ENCODE peak calls at places on chromosomes 5 and 9, in seven cellular contexts. One of them, this sample, is unnamed.

GRCh38 chr9:125412166-125412565 is 150.5 kb downstream of the GAPVD1 start:
- DNase-seq in body of pancreas: no peak
- DNase-seq in cardiac muscle cell: no peak
- DNase-seq in Peyer's patch: no peak
- DNase-seq in H1: no peak
- DNase-seq in AG04450: no peak
- DNase-seq in uterus: no peak
- DNase-seq in this sample: no peak

GRCh38 chr9:18498947-18499585 is 25.1 kb downstream of the ADAMTSL1 start:
- DNase-seq in body of pancreas: no peak
- DNase-seq in cardiac muscle cell: peak; percentile 36
- DNase-seq in Peyer's patch: no peak
- DNase-seq in H1: no peak
- DNase-seq in AG04450: no peak
- DNase-seq in uterus: no peak
- DNase-seq in this sample: no peak

GRCh38 chr9:71791875-71792274 is 23.6 kb upstream of the CEMIP2 start:
- DNase-seq in body of pancreas: no peak
- DNase-seq in cardiac muscle cell: no peak
- DNase-seq in Peyer's patch: no peak
- DNase-seq in H1: no peak
- DNase-seq in AG04450: no peak
- DNase-seq in uterus: no peak
- DNase-seq in this sample: no peak

GRCh38 chr9:93909242-93909616 is 45.9 kb downstream of the BARX1 start:
- DNase-seq in body of pancreas: no peak
- DNase-seq in cardiac muscle cell: no peak
- DNase-seq in Peyer's patch: no peak
- DNase-seq in H1: no peak
- DNase-seq in AG04450: no peak
- DNase-seq in uterus: no peak
- DNase-seq in this sample: no peak

GRCh38 chr9:133935328-133936040 is 56.6 kb downstream of the VAV2 start:
- DNase-seq in body of pancreas: peak; percentile 90
- DNase-seq in cardiac muscle cell: no peak
- DNase-seq in Peyer's patch: no peak
- DNase-seq in H1: no peak
- DNase-seq in AG04450: peak; percentile 32
- DNase-seq in uterus: peak; percentile 75
- DNase-seq in this sample: no peak

GRCh38 chr9:107462691-107463090 is 26.9 kb downstream of the KLF4 start:
- DNase-seq in body of pancreas: no peak
- DNase-seq in cardiac muscle cell: no peak
- DNase-seq in Peyer's patch: no peak
- DNase-seq in H1: no peak
- DNase-seq in AG04450: no peak
- DNase-seq in uterus: no peak
- DNase-seq in this sample: no peak

GRCh38 chr5:80656425-80656824 is 1.6 kb upstream of the DHFR start:
- DNase-seq in body of pancreas: no peak
- DNase-seq in cardiac muscle cell: no peak
- DNase-seq in Peyer's patch: no peak
- DNase-seq in H1: no peak
- DNase-seq in AG04450: no peak
- DNase-seq in uterus: no peak
- DNase-seq in this sample: no peak

GRCh38 chr9:33129251-33129885 is 37.8 kb downstream of the B4GALT1 start:
- DNase-seq in body of pancreas: no peak
- DNase-seq in cardiac muscle cell: no peak
- DNase-seq in Peyer's patch: no peak
- DNase-seq in H1: no peak
- DNase-seq in AG04450: no peak
- DNase-seq in uterus: no peak
- DNase-seq in this sample: no peak

GRCh38 chr5:180803181-180804128 is 849 bp upstream of the MGAT1 start:
- DNase-seq in body of pancreas: peak; percentile 48
- DNase-seq in cardiac muscle cell: peak; percentile 42
- DNase-seq in Peyer's patch: peak; percentile 97
- DNase-seq in H1: no peak
- DNase-seq in AG04450: no peak
- DNase-seq in uterus: peak; percentile 58
- DNase-seq in this sample: peak; percentile 76

GRCh38 chr5:162870966-162871365 is 566.4 kb upstream of the CCNG1 start:
- DNase-seq in body of pancreas: no peak
- DNase-seq in cardiac muscle cell: no peak
- DNase-seq in Peyer's patch: no peak
- DNase-seq in H1: no peak
- DNase-seq in AG04450: no peak
- DNase-seq in uterus: no peak
- DNase-seq in this sample: no peak
- H3K27ac ChIP-seq in body of pancreas: no peak overlapping the region
- H3K27ac ChIP-seq in cardiac muscle cell: no peak overlapping the region
- H3K27ac ChIP-seq in Peyer's patch: no peak overlapping the region
- H3K27ac ChIP-seq in H1: no peak overlapping the region
- H3K27ac ChIP-seq in AG04450: no peak overlapping the region
- H3K27ac ChIP-seq in uterus: no peak overlapping the region
- H3K27ac ChIP-seq in this sample: no peak overlapping the region

GRCh38 chr9:97876061-97876460 is 23.0 kb downstream of the FOXE1 start:
- DNase-seq in body of pancreas: no peak
- DNase-seq in cardiac muscle cell: no peak
- DNase-seq in Peyer's patch: no peak
- DNase-seq in H1: no peak
- DNase-seq in AG04450: no peak
- DNase-seq in uterus: no peak
- DNase-seq in this sample: no peak

GRCh38 chr9:97873410-97873809 is 20.4 kb downstream of the FOXE1 start:
- DNase-seq in body of pancreas: no peak
- DNase-seq in cardiac muscle cell: no peak
- DNase-seq in Peyer's patch: no peak
- DNase-seq in H1: no peak
- DNase-seq in AG04450: no peak
- DNase-seq in uterus: no peak
- DNase-seq in this sample: no peak

GRCh38 chr9:97874617-97875016 is 21.6 kb downstream of the FOXE1 start:
- DNase-seq in body of pancreas: no peak
- DNase-seq in cardiac muscle cell: no peak
- DNase-seq in Peyer's patch: no peak
- DNase-seq in H1: no peak
- DNase-seq in AG04450: no peak
- DNase-seq in uterus: no peak
- DNase-seq in this sample: no peak

GRCh38 chr9:97875111-97875510 is 22.1 kb downstream of the FOXE1 start:
- DNase-seq in body of pancreas: no peak
- DNase-seq in cardiac muscle cell: no peak
- DNase-seq in Peyer's patch: no peak
- DNase-seq in H1: no peak
- DNase-seq in AG04450: no peak
- DNase-seq in uterus: no peak
- DNase-seq in this sample: no peak

DNA sequence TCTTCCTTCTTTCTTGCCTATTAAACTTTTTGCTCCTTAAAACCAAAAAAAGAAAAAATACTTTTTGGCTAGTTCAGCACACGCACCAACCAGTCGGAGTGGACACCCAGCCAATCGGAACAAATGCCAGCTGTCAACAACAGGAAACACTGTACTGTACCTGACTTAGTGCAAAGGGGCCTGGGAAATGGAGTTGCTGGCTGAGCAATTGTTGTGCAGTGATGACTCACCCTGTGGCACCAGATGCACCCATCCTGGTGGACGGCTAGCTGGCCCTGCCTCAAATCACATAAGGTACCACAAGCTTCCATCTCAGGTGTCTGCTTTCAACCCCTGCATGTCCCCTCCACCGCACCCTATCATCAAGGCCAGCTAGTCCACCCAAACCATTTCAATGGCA is 20.9 kb downstream of the FOXE1 start:
- DNase-seq in body of pancreas: no peak
- DNase-seq in cardiac muscle cell: no peak
- DNase-seq in Peyer's patch: no peak
- DNase-seq in H1: no peak
- DNase-seq in AG04450: no peak
- DNase-seq in uterus: no peak
- DNase-seq in this sample: no peak
- H3K27ac ChIP-seq in body of pancreas: no peak overlapping the region
- H3K27ac ChIP-seq in cardiac muscle cell: no peak overlapping the region
- H3K27ac ChIP-seq in Peyer's patch: no peak overlapping the region
- H3K27ac ChIP-seq in H1: no peak overlapping the region
- H3K27ac ChIP-seq in AG04450: no peak overlapping the region
- H3K27ac ChIP-seq in uterus: no peak overlapping the region
- H3K27ac ChIP-seq in this sample: no peak overlapping the region

DNA sequence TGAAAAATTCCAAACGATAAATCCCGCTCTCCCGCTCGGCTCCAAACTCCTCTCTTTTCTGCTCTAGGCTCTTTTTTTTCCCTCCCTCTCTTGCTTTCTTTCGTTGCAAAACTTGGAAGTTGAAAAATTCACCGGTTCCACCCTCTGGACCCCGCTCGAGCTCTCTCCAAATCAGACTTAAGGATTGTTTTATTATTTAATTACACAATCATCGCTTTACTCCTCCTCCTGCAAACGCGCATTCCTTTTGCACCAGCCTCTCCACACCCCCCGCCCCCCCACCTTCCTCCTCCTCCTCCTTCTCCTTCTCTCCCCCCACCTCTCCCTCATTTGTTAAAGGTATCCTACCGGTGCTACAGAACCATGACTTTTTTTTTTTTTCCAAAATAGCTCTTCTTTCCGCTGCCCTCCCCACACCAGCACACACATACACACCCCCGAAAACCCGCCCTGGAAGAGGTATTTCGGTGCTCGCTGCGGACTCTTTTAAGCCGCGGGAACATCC is 535 bp upstream of the NFIB start:
- DNase-seq in body of pancreas: peak; percentile 88
- DNase-seq in cardiac muscle cell: peak; percentile 59
- DNase-seq in Peyer's patch: peak; percentile 24
- DNase-seq in H1: no peak
- DNase-seq in AG04450: no peak
- DNase-seq in uterus: peak; percentile 77
- DNase-seq in this sample: no peak
- H3K27ac ChIP-seq in body of pancreas: peak overlapping the region; percentile 98
- H3K27ac ChIP-seq in cardiac muscle cell: peak overlapping the region; percentile 70
- H3K27ac ChIP-seq in Peyer's patch: peak overlapping the region; percentile 85
- H3K27ac ChIP-seq in H1: peak overlapping the region; percentile 81
- H3K27ac ChIP-seq in AG04450: no peak overlapping the region
- H3K27ac ChIP-seq in uterus: peak overlapping the region; percentile 98
- H3K27ac ChIP-seq in this sample: no peak overlapping the region

GRCh38 chr5:173829826-173830225 is 58.3 kb upstream of the CPEB4 start:
- DNase-seq in body of pancreas: no peak
- DNase-seq in cardiac muscle cell: no peak
- DNase-seq in Peyer's patch: no peak
- DNase-seq in H1: no peak
- DNase-seq in AG04450: no peak
- DNase-seq in uterus: no peak
- DNase-seq in this sample: no peak
- H3K27ac ChIP-seq in body of pancreas: no peak overlapping the region
- H3K27ac ChIP-seq in cardiac muscle cell: no peak overlapping the region
- H3K27ac ChIP-seq in Peyer's patch: no peak overlapping the region
- H3K27ac ChIP-seq in H1: no peak overlapping the region
- H3K27ac ChIP-seq in AG04450: no peak overlapping the region
- H3K27ac ChIP-seq in uterus: no peak overlapping the region
- H3K27ac ChIP-seq in this sample: no peak overlapping the region

GRCh38 chr5:157155297-157155696 is 10.8 kb downstream of the GARIN3 start:
- DNase-seq in body of pancreas: no peak
- DNase-seq in cardiac muscle cell: no peak
- DNase-seq in Peyer's patch: no peak
- DNase-seq in H1: no peak
- DNase-seq in AG04450: no peak
- DNase-seq in uterus: no peak
- DNase-seq in this sample: no peak
- H3K27ac ChIP-seq in body of pancreas: no peak overlapping the region
- H3K27ac ChIP-seq in cardiac muscle cell: no peak overlapping the region
- H3K27ac ChIP-seq in Peyer's patch: no peak overlapping the region
- H3K27ac ChIP-seq in H1: no peak overlapping the region
- H3K27ac ChIP-seq in AG04450: no peak overlapping the region
- H3K27ac ChIP-seq in uterus: no peak overlapping the region
- H3K27ac ChIP-seq in this sample: peak overlapping the region; percentile 75

DNA sequence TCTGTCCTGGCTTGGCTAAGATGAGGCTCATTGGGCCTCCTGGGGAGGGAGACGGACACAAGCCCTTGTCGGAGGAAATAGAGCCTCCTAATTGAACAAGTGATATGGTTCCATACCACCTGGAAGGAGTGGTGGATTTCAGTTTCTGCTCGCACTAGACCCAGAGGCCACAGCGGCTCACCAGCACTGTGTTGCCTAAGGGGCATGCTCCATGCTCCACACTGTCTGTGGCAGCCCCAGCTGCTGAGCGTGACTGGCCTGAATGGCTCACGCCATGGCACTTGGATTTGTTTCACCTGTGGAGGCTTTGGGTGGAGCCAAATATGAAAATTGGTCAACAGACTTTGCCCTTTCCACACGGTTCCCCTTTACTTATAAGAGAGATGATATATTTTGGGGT is 181.1 kb downstream of the HSPA4 start:
- DNase-seq in body of pancreas: no peak
- DNase-seq in cardiac muscle cell: no peak
- DNase-seq in Peyer's patch: no peak
- DNase-seq in H1: no peak
- DNase-seq in AG04450: no peak
- DNase-seq in uterus: no peak
- DNase-seq in this sample: no peak
- H3K27ac ChIP-seq in body of pancreas: no peak overlapping the region
- H3K27ac ChIP-seq in cardiac muscle cell: no peak overlapping the region
- H3K27ac ChIP-seq in Peyer's patch: no peak overlapping the region
- H3K27ac ChIP-seq in H1: no peak overlapping the region
- H3K27ac ChIP-seq in AG04450: no peak overlapping the region
- H3K27ac ChIP-seq in uterus: no peak overlapping the region
- H3K27ac ChIP-seq in this sample: no peak overlapping the region

GRCh38 chr5:154755361-154756202 is at the start of gene LARP1:
- DNase-seq in body of pancreas: peak; percentile 65
- DNase-seq in cardiac muscle cell: peak; percentile 61
- DNase-seq in Peyer's patch: peak; percentile 47
- DNase-seq in H1: no peak
- DNase-seq in AG04450: no peak
- DNase-seq in uterus: no peak
- DNase-seq in this sample: no peak

GRCh38 chr5:154751854-154752253 is 3.3 kb upstream of the LARP1 start:
- DNase-seq in body of pancreas: no peak
- DNase-seq in cardiac muscle cell: no peak
- DNase-seq in Peyer's patch: no peak
- DNase-seq in H1: no peak
- DNase-seq in AG04450: no peak
- DNase-seq in uterus: no peak
- DNase-seq in this sample: no peak

GRCh38 chr5:154756203-154756870 is 1.2 kb downstream of the LARP1 start:
- DNase-seq in body of pancreas: peak; percentile 67
- DNase-seq in cardiac muscle cell: peak; percentile 59
- DNase-seq in Peyer's patch: peak; percentile 53
- DNase-seq in H1: no peak
- DNase-seq in AG04450: no peak
- DNase-seq in uterus: peak; percentile 33
- DNase-seq in this sample: peak; percentile 50

GRCh38 chr5:154754460-154755360 is 467 bp upstream of the LARP1 start:
- DNase-seq in body of pancreas: peak; percentile 100
- DNase-seq in cardiac muscle cell: peak; percentile 100
- DNase-seq in Peyer's patch: peak; percentile 100
- DNase-seq in H1: peak; percentile 99
- DNase-seq in AG04450: peak; percentile 97
- DNase-seq in uterus: peak; percentile 100
- DNase-seq in this sample: peak; percentile 99

DNA sequence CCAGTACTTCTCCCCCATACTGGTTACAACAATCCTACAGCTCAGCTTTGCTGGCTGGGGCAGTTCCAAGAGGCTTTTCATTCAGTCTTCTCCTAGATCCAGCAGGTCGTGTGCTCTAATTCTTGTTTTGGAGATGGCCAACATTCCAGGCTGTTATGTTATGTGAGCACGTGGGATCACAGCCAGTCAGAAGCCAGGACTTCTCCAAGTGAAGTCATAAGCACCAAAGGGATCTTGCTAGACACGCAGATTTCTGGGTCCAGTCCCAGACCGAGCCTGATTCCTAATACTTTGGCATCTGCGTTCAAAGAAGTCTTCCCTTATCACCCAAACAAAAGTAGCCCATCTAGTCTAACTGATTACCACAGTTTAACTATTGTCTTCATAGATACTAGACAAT is 1.4 kb upstream of the LARP1 start:
- DNase-seq in body of pancreas: peak; percentile 74
- DNase-seq in cardiac muscle cell: peak; percentile 48
- DNase-seq in Peyer's patch: peak; percentile 30
- DNase-seq in H1: no peak
- DNase-seq in AG04450: peak; percentile 87
- DNase-seq in uterus: peak; percentile 82
- DNase-seq in this sample: no peak
- H3K27ac ChIP-seq in body of pancreas: peak overlapping the region; percentile 98
- H3K27ac ChIP-seq in cardiac muscle cell: peak overlapping the region; percentile 95
- H3K27ac ChIP-seq in Peyer's patch: peak overlapping the region; percentile 91
- H3K27ac ChIP-seq in H1: no peak overlapping the region
- H3K27ac ChIP-seq in AG04450: peak overlapping the region; percentile 94
- H3K27ac ChIP-seq in uterus: peak overlapping the region; percentile 99
- H3K27ac ChIP-seq in this sample: peak overlapping the region; percentile 92

This sample was measured in CD4-positive, CD25-positive, alpha-beta regulatory T cell.